ENCODE peak calls at places on chromosomes 7 and 10, in six cellular contexts. P, O, I, Q, T and R are unnamed samples.
A peak's percentile ranks its signal among the peaks of the same experiment; 100 is the strongest.

GRCh38 chr7:138649506-138649905 is 51.7 kb downstream of the SVOPL start:
- DNase-seq in P (no peak), O (no peak), I (no peak), Q (no peak), T (no peak), R (no peak)

GRCh38 chr10:2036209-2036608 is 298.9 kb upstream of the ADARB2 start:
- DNase-seq in P (no peak), O (no peak), I (no peak), Q (no peak), T (no peak), R (no peak)

GRCh38 chr7:108417926-108418325 is 38.3 kb downstream of the NRCAM start:
- DNase-seq in P (no peak), O (no peak), I (no peak), Q (no peak), T (no peak), R (no peak)

GRCh38 chr10:121900443-121901174 is 27.2 kb downstream of the ATE1 start:
- DNase-seq in P (peak; percentile 52), O (no peak), I (no peak), Q (peak; percentile 62), T (peak; percentile 38), R (no peak)

GRCh38 chr10:43237631-43238446 is 29.0 kb downstream of the RASGEF1A start:
- DNase-seq in P (no peak), O (no peak), I (peak; percentile 5), Q (no peak), T (no peak), R (no peak)

GRCh38 chr10:123557366-123558108 is 108.6 kb upstream of the GPR26 start:
- DNase-seq in P (no peak), O (no peak), I (no peak), Q (no peak), T (no peak), R (no peak)

GRCh38 chr10:46091080-46091833 is 45.2 kb upstream of the MSMB start:
- DNase-seq in P (no peak), O (no peak), I (no peak), Q (no peak), T (no peak), R (no peak)

GRCh38 chr10:191703-192518 is 56.7 kb downstream of the ZMYND11 start:
- DNase-seq in P (no peak), O (no peak), I (no peak), Q (peak; percentile 19), T (no peak), R (no peak)

GRCh38 chr7:128843938-128844621 is 13.9 kb downstream of the FLNC start:
- DNase-seq in P (no peak), O (no peak), I (no peak), Q (no peak), T (no peak), R (no peak)

GRCh38 chr7:305410-306151 is 15.6 kb downstream of the FOXL3 start:
- DNase-seq in P (no peak), O (no peak), I (no peak), Q (no peak), T (no peak), R (no peak)

GRCh38 chr10:25113231-25114035 is 61.4 kb upstream of the GPR158 start:
- DNase-seq in P (peak; percentile 72), O (no peak), I (peak; percentile 82), Q (peak; percentile 57), T (peak; percentile 57), R (peak; percentile 43)

GRCh38 chr10:113959383-113959760 is 84.3 kb upstream of the ADRB1 start:
- DNase-seq in P (no peak), O (no peak), I (no peak), Q (no peak), T (no peak), R (no peak)

GRCh38 chr7:73865738-73866445 is 4.9 kb downstream of the TMEM270 start:
- DNase-seq in P (no peak), O (no peak), I (peak; percentile 51), Q (peak; percentile 34), T (no peak), R (no peak)

GRCh38 chr10:79250259-79250658 is 97.0 kb upstream of the PPIF start:
- DNase-seq in P (no peak), O (no peak), I (no peak), Q (no peak), T (no peak), R (no peak)

GRCh38 chr10:129332476-129332875 is 134.6 kb upstream of the MGMT start:
- DNase-seq in P (peak; percentile 6), O (no peak), I (peak; percentile 68), Q (no peak), T (peak; percentile 51), R (peak; percentile 79)

GRCh38 chr7:41918597-41918996 is 215.7 kb upstream of the INHBA start:
- DNase-seq in P (no peak), O (no peak), I (no peak), Q (no peak), T (no peak), R (no peak)

GRCh38 chr10:6280291-6280690 is 77.6 kb downstream of the PFKFB3 start:
- DNase-seq in P (no peak), O (no peak), I (no peak), Q (no peak), T (no peak), R (no peak)

GRCh38 chr10:86316990-86317389 is 49.6 kb downstream of the GRID1 start:
- DNase-seq in P (no peak), O (no peak), I (no peak), Q (no peak), T (no peak), R (no peak)

GRCh38 chr10:52232561-52233350 is 81.3 kb upstream of the DKK1 start:
- DNase-seq in P (no peak), O (no peak), I (no peak), Q (peak; percentile 7), T (no peak), R (no peak)

GRCh38 chr10:13792011-13792410 is 205.2 kb downstream of the PRPF18 start:
- DNase-seq in P (no peak), O (no peak), I (no peak), Q (no peak), T (no peak), R (no peak)

GRCh38 chr7:48114115-48114514 is 25.1 kb downstream of the UPP1 start:
- DNase-seq in P (no peak), O (no peak), I (no peak), Q (no peak), T (no peak), R (no peak)

GRCh38 chr7:44375236-44375699 is 49.9 kb upstream of the CAMK2B start:
- DNase-seq in P (no peak), O (no peak), I (peak; percentile 73), Q (peak; percentile 49), T (peak; percentile 49), R (peak; percentile 82)

GRCh38 chr10:70494966-70495365 is 16.4 kb downstream of the PALD1 start:
- DNase-seq in P (no peak), O (no peak), I (no peak), Q (no peak), T (no peak), R (no peak)

GRCh38 chr7:45237788-45238461 is 80.3 kb downstream of the RAMP3 start:
- DNase-seq in P (no peak), O (no peak), I (no peak), Q (no peak), T (peak; percentile 39), R (no peak)

GRCh38 chr10:73803680-73804286 is 7.6 kb downstream of the NDST2 start:
- DNase-seq in P (no peak), O (peak; percentile 81), I (no peak), Q (no peak), T (no peak), R (no peak)

DNA sequence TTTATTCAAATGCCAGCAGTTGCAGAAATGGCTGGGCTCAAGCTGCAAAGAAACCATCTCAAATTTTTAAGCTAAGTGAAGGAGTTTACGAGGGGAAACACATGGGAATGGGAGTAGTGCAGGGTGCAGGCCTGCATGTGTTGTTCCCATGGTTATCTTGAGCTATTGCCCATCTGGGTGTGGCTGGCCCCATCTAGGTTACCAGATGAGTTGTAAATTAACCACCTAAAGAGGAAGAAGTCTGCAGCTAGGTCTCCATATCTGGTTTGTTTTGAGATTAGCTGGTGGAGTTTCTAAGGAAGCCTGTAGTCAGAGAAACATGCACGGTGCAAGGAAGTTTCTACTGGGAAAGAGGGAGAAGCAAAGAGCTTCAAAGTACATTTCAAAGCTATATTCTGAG is 23.3 kb upstream of the STEAP2 start:
- DNase-seq in P (no peak), O (no peak), I (no peak), Q (no peak), T (no peak), R (no peak)
- TF ChIP-seq ATF3 in P (no peak), O (no peak), I (no peak), Q (no peak), T (no peak), R (no peak)

GRCh38 chr10:98029149-98030092 is 1.0 kb downstream of the CRTAC1 start:
- DNase-seq in P (no peak), O (no peak), I (peak; percentile 22), Q (no peak), T (no peak), R (no peak)
- TF ChIP-seq SP1 in P (no peak), O (no peak), I (no peak), Q (no peak), T (no peak), R (no peak)

DNA sequence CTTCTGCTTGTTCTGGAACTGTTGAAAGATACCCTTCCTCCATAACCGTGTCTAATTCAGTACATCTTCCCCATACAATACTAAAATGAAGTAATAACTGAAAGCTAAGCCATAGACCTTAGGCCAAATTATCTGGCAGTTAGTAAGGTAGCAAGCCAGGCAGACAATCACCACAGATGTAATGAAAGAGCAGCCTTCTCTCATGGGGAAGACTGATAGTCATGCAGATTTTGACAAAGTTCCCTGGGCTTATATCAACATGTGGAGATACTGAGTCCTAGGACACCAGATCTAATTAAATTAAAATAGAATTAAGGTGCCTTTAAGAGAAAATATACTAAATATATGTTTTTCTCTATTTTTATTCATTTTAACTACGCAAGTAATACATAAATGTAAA is 61.5 kb downstream of the PON1 start:
- DNase-seq in P (no peak), O (no peak), I (no peak), Q (no peak), T (no peak), R (no peak)
- TF ChIP-seq ATF3 in P (no peak), O (no peak), I (no peak), Q (no peak), T (no peak), R (no peak)

GRCh38 chr7:75892634-75893272 is 13.9 kb downstream of the RHBDD2 start:
- DNase-seq in P (no peak), O (no peak), I (no peak), Q (no peak), T (peak; percentile 41), R (no peak)
- TF ChIP-seq SP1 in P (no peak), O (no peak), I (no peak), Q (no peak), T (no peak), R (no peak)